ENCODE peak calls at places on chromosomes 2 and 18, in four cellular contexts. L is stimulated activated CD4-positive, alpha-beta T cell treated with anti-CD3 and anti-CD28 coated beads, Interleukin-15, amount 100 ng/mL, for 1 hour; D is neural progenitor cell; X is AML-193. S is an unnamed sample.

GRCh38 chr2:172804423-172804822 is 68.8 kb downstream of the RAPGEF4 start:
- DNase-seq in X (no peak), L (no peak), D (no peak), S (no peak)

GRCh38 chr2:161165266-161165665 is 5.0 kb downstream of the TANK start:
- DNase-seq in L (no peak), D (no peak), X (no peak), S (no peak)

GRCh38 chr2:45567974-45568789 is 42.9 kb downstream of the SRBD1 start:
- DNase-seq in D (no peak), X (peak), L (no peak), S (no peak)

GRCh38 chr2:172462393-172463381 is 35.3 kb downstream of the ITGA6 start:
- DNase-seq in L (peak), D (no peak), X (peak), S (no peak)

GRCh38 chr2:205885492-205886099 is 200.4 kb downstream of the INO80D start:
- DNase-seq in X (peak), D (peak), L (peak), S (peak)

GRCh38 chr2:149702571-149702970 is 115.0 kb upstream of the MMADHC start:
- DNase-seq in D (no peak), L (no peak), X (no peak), S (no peak)

GRCh38 chr2:177072069-177072468 is 140.5 kb upstream of the HNRNPA3 start:
- DNase-seq in L (no peak), D (no peak), X (no peak), S (no peak)

GRCh38 chr2:241896746-241897201 is 27.2 kb downstream of the RTP5 start:
- DNase-seq in D (no peak), L (no peak), X (no peak), S (peak)

GRCh38 chr2:112577756-112578155 is 6.7 kb upstream of the CHCHD5 start:
- DNase-seq in L (no peak), X (no peak), D (peak), S (no peak)

GRCh38 chr2:224951723-224952481 is 90.4 kb downstream of the DOCK10 start:
- DNase-seq in D (no peak), X (no peak), L (no peak), S (no peak)

GRCh38 chr2:10331702-10332401 is 29.1 kb downstream of the HPCAL1 start:
- DNase-seq in X (peak), D (no peak), L (no peak), S (no peak)

GRCh38 chr2:49241991-49242390 is 87.7 kb upstream of the FSHR start:
- DNase-seq in X (no peak), L (no peak), D (no peak), S (no peak)

GRCh38 chr18:48181857-48182430 is 227.2 kb downstream of the ZBTB7C start:
- DNase-seq in D (no peak), X (no peak), L (no peak), S (no peak)

GRCh38 chr2:241872313-241872642 is 2.7 kb downstream of the RTP5 start:
- DNase-seq in X (no peak), L (no peak), D (no peak), S (no peak)

GRCh38 chr18:25661836-25662235 is 309.9 kb upstream of the ZNF521 start:
- DNase-seq in D (no peak), L (no peak), X (no peak), S (no peak)

GRCh38 chr2:28445448-28446258 is 50.2 kb upstream of the PLB1 start:
- DNase-seq in X (no peak), D (no peak), L (no peak), S (no peak)

GRCh38 chr2:128228894-128229293 is 89.8 kb downstream of the HS6ST1 start:
- DNase-seq in X (peak), D (no peak), L (no peak), S (no peak)

GRCh38 chr2:107801498-107801897 is 25.2 kb upstream of the RGPD4 start:
- DNase-seq in D (no peak), L (no peak), X (no peak), S (no peak)

GRCh38 chr2:33477473-33478468 is 1.3 kb downstream of the RASGRP3 start:
- DNase-seq in D (peak), X (peak), L (no peak), S (no peak)

GRCh38 chr2:214127178-214127970 is 283.5 kb upstream of the VWC2L start:
- DNase-seq in L (no peak), D (peak), X (no peak), S (peak)

GRCh38 chr18:78996741-78997490 is 17.3 kb downstream of the SALL3 start:
- DNase-seq in X (no peak), D (no peak), L (no peak), S (no peak)

GRCh38 chr2:195318440-195319111 is 338.4 kb upstream of the SLC39A10 start:
- DNase-seq in D (peak), X (peak), L (no peak), S (peak)

GRCh38 chr2:235011607-235011928 is 59.8 kb downstream of the SH3BP4 start:
- DNase-seq in X (no peak), D (no peak), L (no peak), S (no peak)

GRCh38 chr2:200863655-200864205 is 728 bp downstream of the CLK1 start:
- DNase-seq in D (peak), X (peak), L (no peak), S (no peak)

GRCh38 chr18:3152294-3152693 is 67.5 kb downstream of the MYOM1 start:
- DNase-seq in D (no peak), X (no peak), L (no peak), S (no peak)

GRCh38 chr2:217370391-217370790 is 510.5 kb upstream of the TNP1 start:
- DNase-seq in L (no peak), D (no peak), X (no peak), S (no peak)

GRCh38 chr2:47052847-47053246 is 102.3 kb downstream of the STPG4 start:
- DNase-seq in D (no peak), L (no peak), X (no peak), S (no peak)

GRCh38 chr2:53353372-53354111 is 414.1 kb upstream of the CHAC2 start:
- DNase-seq in L (no peak), X (no peak), D (peak), S (no peak)

GRCh38 chr2:241798081-241798630 is 10.8 kb upstream of the NEU4 start:
- DNase-seq in L (no peak), D (no peak), X (no peak), S (peak)

GRCh38 chr2:134431837-134432437 is 178.1 kb downstream of the MGAT5 start:
- DNase-seq in D (peak), X (no peak), L (no peak), S (peak)

GRCh38 chr2:240457223-240458043 is 22.0 kb downstream of the GPC1 start:
- DNase-seq in X (no peak), D (peak), L (no peak), S (peak)

GRCh38 chr2:217757108-217757463 is 245.7 kb downstream of the TNS1 start:
- DNase-seq in X (no peak), L (no peak), D (no peak), S (no peak)

GRCh38 chr2:3981446-3981845 is 278.1 kb downstream of the DCDC2C start:
- DNase-seq in L (no peak), X (no peak), D (no peak), S (no peak)

GRCh38 chr2:232980683-232981082 is 32.4 kb downstream of the NGEF start:
- DNase-seq in L (no peak), X (no peak), D (no peak), S (no peak)

GRCh38 chr2:204452464-204453023 is 92.7 kb upstream of the PARD3B start:
- DNase-seq in L (no peak), D (peak), X (no peak), S (peak)

GRCh38 chr2:225620227-225620626 is 220.7 kb downstream of the NYAP2 start:
- DNase-seq in L (no peak), X (no peak), D (no peak), S (no peak)

GRCh38 chr2:101204400-101205095 is 48.1 kb upstream of the CNOT11 start:
- DNase-seq in L (no peak), X (no peak), D (no peak), S (no peak)

GRCh38 chr2:95379616-95379925 is 22.9 kb upstream of the FAHD2A start:
- DNase-seq in X (no peak), D (peak), L (no peak), S (peak)